ENCODE peak calls at places on chromosome 21, in eight cellular contexts. One of them, this sample, is unnamed.

GRCh38 chr21:28233536-28234220 is 759.0 kb downstream of the LTN1 start:
- DNase-seq in HepG2: no peak
- DNase-seq in K562: no peak
- DNase-seq in suprapubic skin: no peak
- DNase-seq in breast epithelium: no peak
- DNase-seq in HCT116: no peak
- DNase-seq in GM23338: no peak
- DNase-seq in prostate gland: no peak
- DNase-seq in this sample: no peak

GRCh38 chr21:16492892-16493291 is 763.1 kb downstream of the USP25 start:
- DNase-seq in HepG2: no peak
- DNase-seq in K562: no peak
- DNase-seq in suprapubic skin: no peak
- DNase-seq in breast epithelium: no peak
- DNase-seq in HCT116: no peak
- DNase-seq in GM23338: no peak
- DNase-seq in prostate gland: no peak
- DNase-seq in this sample: no peak

GRCh38 chr21:29335720-29336119 is 37.0 kb downstream of the BACH1 start:
- DNase-seq in HepG2: no peak
- DNase-seq in K562: no peak
- DNase-seq in suprapubic skin: no peak
- DNase-seq in breast epithelium: no peak
- DNase-seq in HCT116: no peak
- DNase-seq in GM23338: no peak
- DNase-seq in prostate gland: no peak
- DNase-seq in this sample: no peak

GRCh38 chr21:38645282-38645681 is 147.0 kb upstream of the ERG start:
- DNase-seq in HepG2: no peak
- DNase-seq in K562: no peak
- DNase-seq in suprapubic skin: no peak
- DNase-seq in breast epithelium: no peak
- DNase-seq in HCT116: no peak
- DNase-seq in GM23338: no peak
- DNase-seq in prostate gland: no peak
- DNase-seq in this sample: no peak

GRCh38 chr21:45575304-45575992 is 33.2 kb upstream of the SLC19A1 start:
- DNase-seq in HepG2: no peak
- DNase-seq in K562: no peak
- DNase-seq in suprapubic skin: peak; percentile 38
- DNase-seq in breast epithelium: peak; percentile 47
- DNase-seq in HCT116: no peak
- DNase-seq in GM23338: no peak
- DNase-seq in prostate gland: no peak
- DNase-seq in this sample: no peak

GRCh38 chr21:29360799-29361765 is 62.4 kb downstream of the BACH1 start:
- DNase-seq in HepG2: no peak
- DNase-seq in K562: no peak
- DNase-seq in suprapubic skin: no peak
- DNase-seq in breast epithelium: no peak
- DNase-seq in HCT116: no peak
- DNase-seq in GM23338: peak; percentile 27
- DNase-seq in prostate gland: no peak
- DNase-seq in this sample: peak; percentile 37

GRCh38 chr21:27152996-27153395 is 186.1 kb upstream of the ADAMTS5 start:
- DNase-seq in HepG2: no peak
- DNase-seq in K562: no peak
- DNase-seq in suprapubic skin: no peak
- DNase-seq in breast epithelium: no peak
- DNase-seq in HCT116: no peak
- DNase-seq in GM23338: no peak
- DNase-seq in prostate gland: no peak
- DNase-seq in this sample: no peak

GRCh38 chr21:35579520-35580293 is 480.6 kb downstream of the SETD4 start:
- DNase-seq in HepG2: no peak
- DNase-seq in K562: no peak
- DNase-seq in suprapubic skin: no peak
- DNase-seq in breast epithelium: no peak
- DNase-seq in HCT116: no peak
- DNase-seq in GM23338: no peak
- DNase-seq in prostate gland: no peak
- DNase-seq in this sample: no peak

GRCh38 chr21:44918581-44919033 is 2.1 kb downstream of the ITGB2 start:
- DNase-seq in HepG2: no peak
- DNase-seq in K562: no peak
- DNase-seq in suprapubic skin: no peak
- DNase-seq in breast epithelium: no peak
- DNase-seq in HCT116: no peak
- DNase-seq in GM23338: peak; percentile 90
- DNase-seq in prostate gland: no peak
- DNase-seq in this sample: no peak

GRCh38 chr21:31374430-31374829 is 30.4 kb upstream of the TIAM1 start:
- DNase-seq in HepG2: no peak
- DNase-seq in K562: no peak
- DNase-seq in suprapubic skin: no peak
- DNase-seq in breast epithelium: no peak
- DNase-seq in HCT116: no peak
- DNase-seq in GM23338: no peak
- DNase-seq in prostate gland: no peak
- DNase-seq in this sample: no peak

GRCh38 chr21:31370281-31370892 is 26.3 kb upstream of the TIAM1 start:
- DNase-seq in HepG2: no peak
- DNase-seq in K562: no peak
- DNase-seq in suprapubic skin: no peak
- DNase-seq in breast epithelium: no peak
- DNase-seq in HCT116: no peak
- DNase-seq in GM23338: no peak
- DNase-seq in prostate gland: no peak
- DNase-seq in this sample: no peak

GRCh38 chr21:31371715-31372114 is 27.7 kb upstream of the TIAM1 start:
- DNase-seq in HepG2: no peak
- DNase-seq in K562: no peak
- DNase-seq in suprapubic skin: no peak
- DNase-seq in breast epithelium: no peak
- DNase-seq in HCT116: no peak
- DNase-seq in GM23338: no peak
- DNase-seq in prostate gland: no peak
- DNase-seq in this sample: no peak

GRCh38 chr21:31372176-31372765 is 28.2 kb upstream of the TIAM1 start:
- DNase-seq in HepG2: no peak
- DNase-seq in K562: no peak
- DNase-seq in suprapubic skin: no peak
- DNase-seq in breast epithelium: no peak
- DNase-seq in HCT116: peak; percentile 58
- DNase-seq in GM23338: no peak
- DNase-seq in prostate gland: no peak
- DNase-seq in this sample: no peak

DNA sequence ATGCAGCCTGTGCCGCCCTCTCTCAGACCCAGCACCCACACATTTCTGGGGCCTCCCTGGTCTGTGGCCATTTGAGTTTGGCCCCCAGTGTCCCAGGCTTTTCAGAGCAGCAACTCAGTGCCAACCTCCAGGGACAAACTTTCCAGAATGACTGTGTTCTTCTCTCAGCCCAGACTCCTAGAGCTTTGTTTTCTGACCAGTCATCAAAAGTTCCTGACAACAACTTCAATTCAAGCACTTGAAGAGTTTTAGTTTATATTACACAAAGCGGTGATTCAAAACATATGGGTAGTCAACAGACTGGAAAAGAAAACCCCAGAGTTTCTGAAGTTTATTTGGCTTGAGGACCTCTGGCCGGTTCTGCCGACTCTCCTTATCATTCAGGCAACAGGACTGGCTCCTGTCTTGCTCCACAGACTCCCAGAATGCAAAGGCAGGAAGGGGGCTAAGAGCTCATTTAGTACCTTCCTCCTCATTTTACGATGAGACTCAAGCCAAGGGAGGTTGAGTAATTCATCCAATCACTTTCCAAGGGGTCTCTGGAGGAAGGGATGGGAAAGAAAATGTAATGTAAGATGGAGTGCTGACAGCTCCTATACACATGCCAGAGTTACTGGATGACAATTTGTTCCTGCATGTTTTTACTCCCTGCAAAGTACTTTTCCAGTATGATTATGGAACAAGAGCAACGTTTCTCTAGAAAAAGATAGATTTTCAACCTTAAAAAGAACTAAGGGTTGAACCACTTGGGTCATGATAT is 27.0 kb upstream of the TIAM1 start:
- DNase-seq in HepG2: no peak
- DNase-seq in K562: no peak
- DNase-seq in suprapubic skin: no peak
- DNase-seq in breast epithelium: no peak
- DNase-seq in HCT116: no peak
- DNase-seq in GM23338: no peak
- DNase-seq in prostate gland: no peak
- DNase-seq in this sample: no peak
- H3K4me1 ChIP-seq in HepG2: no peaks in the 10 kb centered on the region
- H3K4me1 ChIP-seq in K562: no peaks in the 10 kb centered on the region
- H3K4me1 ChIP-seq in suprapubic skin: peaks cover 22% of the 10 kb centered on the region
- H3K4me1 ChIP-seq in breast epithelium: no peaks in the 10 kb centered on the region
- H3K4me1 ChIP-seq in HCT116: peaks cover 77% of the 10 kb centered on the region
- H3K4me1 ChIP-seq in GM23338: peaks cover 6% of the 10 kb centered on the region
- H3K4me1 ChIP-seq in prostate gland: no peaks in the 10 kb centered on the region
- H3K4me1 ChIP-seq in this sample: no peaks in the 10 kb centered on the region

GRCh38 chr21:32463367-32463766 is 50.9 kb downstream of the EVA1C start:
- DNase-seq in HepG2: no peak
- DNase-seq in K562: no peak
- DNase-seq in suprapubic skin: no peak
- DNase-seq in breast epithelium: no peak
- DNase-seq in HCT116: peak; percentile 69
- DNase-seq in GM23338: no peak
- DNase-seq in prostate gland: peak; percentile 76
- DNase-seq in this sample: no peak

GRCh38 chr21:32459972-32460371 is 47.5 kb downstream of the EVA1C start:
- DNase-seq in HepG2: no peak
- DNase-seq in K562: no peak
- DNase-seq in suprapubic skin: no peak
- DNase-seq in breast epithelium: no peak
- DNase-seq in HCT116: no peak
- DNase-seq in GM23338: no peak
- DNase-seq in prostate gland: no peak
- DNase-seq in this sample: no peak

GRCh38 chr21:32461503-32461902 is 49.0 kb downstream of the EVA1C start:
- DNase-seq in HepG2: no peak
- DNase-seq in K562: no peak
- DNase-seq in suprapubic skin: no peak
- DNase-seq in breast epithelium: no peak
- DNase-seq in HCT116: no peak
- DNase-seq in GM23338: no peak
- DNase-seq in prostate gland: no peak
- DNase-seq in this sample: no peak

GRCh38 chr21:32467291-32467690 is 54.8 kb downstream of the EVA1C start:
- DNase-seq in HepG2: no peak
- DNase-seq in K562: no peak
- DNase-seq in suprapubic skin: no peak
- DNase-seq in breast epithelium: no peak
- DNase-seq in HCT116: no peak
- DNase-seq in GM23338: peak; percentile 50
- DNase-seq in prostate gland: no peak
- DNase-seq in this sample: no peak

GRCh38 chr21:32463889-32464300 is 51.4 kb downstream of the EVA1C start:
- DNase-seq in HepG2: peak; percentile 82
- DNase-seq in K562: no peak
- DNase-seq in suprapubic skin: no peak
- DNase-seq in breast epithelium: no peak
- DNase-seq in HCT116: peak; percentile 85
- DNase-seq in GM23338: no peak
- DNase-seq in prostate gland: peak; percentile 54
- DNase-seq in this sample: no peak
- TF ChIP-seq POLR2AphosphoS5 in HepG2: no peak
- TF ChIP-seq POLR2AphosphoS5 in K562: no peak
- TF ChIP-seq POLR2AphosphoS5 in suprapubic skin: no peak
- TF ChIP-seq POLR2AphosphoS5 in breast epithelium: no peak
- TF ChIP-seq POLR2AphosphoS5 in HCT116: peak; percentile 15
- TF ChIP-seq POLR2AphosphoS5 in GM23338: no peak
- TF ChIP-seq POLR2AphosphoS5 in prostate gland: peak; percentile 61
- TF ChIP-seq POLR2AphosphoS5 in this sample: no peak

DNA sequence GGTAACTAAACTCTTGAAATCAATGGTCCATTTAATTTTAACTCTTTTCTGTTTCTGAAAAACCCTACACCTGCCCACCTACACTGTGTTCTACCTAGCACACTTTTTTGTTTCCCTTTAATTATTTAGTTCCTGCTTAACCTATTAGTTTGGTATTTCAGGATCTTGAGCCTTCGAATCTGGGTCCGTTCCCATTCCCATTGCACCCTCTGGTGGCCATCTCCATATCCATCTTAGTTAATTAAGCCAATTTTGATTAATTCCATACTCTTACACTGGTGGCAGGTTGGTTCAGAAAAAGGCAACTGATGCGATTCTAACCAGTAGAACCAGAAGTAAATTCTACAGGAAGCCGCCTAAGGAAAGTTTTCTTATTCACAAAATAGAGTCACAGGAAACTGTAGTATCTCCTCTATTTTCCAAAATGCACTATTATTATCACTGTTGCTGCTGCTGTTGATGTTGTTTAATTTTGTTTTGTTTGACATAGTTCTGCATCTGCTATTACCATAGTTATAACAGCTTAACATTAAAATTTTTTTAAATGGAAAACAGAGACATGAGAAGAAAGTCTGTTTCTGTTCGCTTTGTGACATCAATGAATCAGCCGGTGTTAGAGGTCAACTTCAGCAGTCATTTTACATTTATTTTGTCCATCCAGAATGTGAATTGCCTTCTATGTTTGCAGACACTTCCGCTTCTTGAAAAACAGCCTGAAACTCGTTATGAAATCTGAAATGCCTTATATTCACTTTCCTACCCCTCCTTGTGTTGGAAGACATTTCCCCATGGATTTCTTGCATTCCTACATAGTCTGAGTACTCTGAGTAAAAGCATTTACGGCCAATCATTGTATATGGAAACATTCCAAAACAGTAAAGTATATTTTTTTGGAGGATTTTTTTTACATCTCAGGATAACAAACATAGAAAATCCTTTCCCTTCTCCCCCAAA is 115.5 kb upstream of the NCAM2 start:
- DNase-seq in HepG2: no peak
- DNase-seq in K562: peak; percentile 30
- DNase-seq in suprapubic skin: no peak
- DNase-seq in breast epithelium: no peak
- DNase-seq in HCT116: peak; percentile 8
- DNase-seq in GM23338: peak; percentile 86
- DNase-seq in prostate gland: no peak
- DNase-seq in this sample: no peak
- TF ChIP-seq CTCF in HepG2: peak; percentile 17
- TF ChIP-seq CTCF in K562: peak; percentile 39
- TF ChIP-seq CTCF in suprapubic skin: no peak
- TF ChIP-seq CTCF in breast epithelium: peak; percentile 37
- TF ChIP-seq CTCF in HCT116: no peak
- TF ChIP-seq CTCF in GM23338: peak; percentile 92
- TF ChIP-seq CTCF in prostate gland: no peak
- TF ChIP-seq CTCF in this sample: no peak

GRCh38 chr21:34192646-34193285 is 119.4 kb downstream of the MRPS6 start:
- DNase-seq in HepG2: no peak
- DNase-seq in K562: no peak
- DNase-seq in suprapubic skin: no peak
- DNase-seq in breast epithelium: no peak
- DNase-seq in HCT116: no peak
- DNase-seq in GM23338: no peak
- DNase-seq in prostate gland: no peak
- DNase-seq in this sample: no peak
- H3K4me1 ChIP-seq in HepG2: peaks cover 26% of the 10 kb centered on the region
- H3K4me1 ChIP-seq in K562: no peaks in the 10 kb centered on the region
- H3K4me1 ChIP-seq in suprapubic skin: peaks cover under 1% of the 10 kb centered on the region
- H3K4me1 ChIP-seq in breast epithelium: no peaks in the 10 kb centered on the region
- H3K4me1 ChIP-seq in HCT116: no peaks in the 10 kb centered on the region
- H3K4me1 ChIP-seq in GM23338: peaks cover 36% of the 10 kb centered on the region
- H3K4me1 ChIP-seq in prostate gland: no peaks in the 10 kb centered on the region
- H3K4me1 ChIP-seq in this sample: peaks cover 7% of the 10 kb centered on the region

This sample was measured in vagina.